ENCODE peak calls at places on chromosome 14, in four cellular contexts. L is GM12878, H is HepG2, C is SK-N-SH. R is an unnamed sample.

GRCh38 chr14:92247937-92248336 is 75.0 kb upstream of the SLC24A4 start:
- DNase-seq in L (no peak), H (no peak), C (no peak), R (no peak)

GRCh38 chr14:78705989-78706388 is 535.8 kb downstream of the NRXN3 start:
- DNase-seq in L (no peak), H (no peak), C (no peak), R (no peak)

GRCh38 chr14:67241416-67242362 is at the start of gene PALS1:
- DNase-seq in L (peak; percentile 19), H (peak; percentile 62), C (peak; percentile 87), R (peak; percentile 77)

GRCh38 chr14:73741876-73742519 is 27.8 kb upstream of the PNMA1 start:
- DNase-seq in L (no peak), H (no peak), C (peak; percentile 44), R (no peak)

GRCh38 chr14:20492486-20492885 is 12.9 kb upstream of the RNASE10 start:
- DNase-seq in L (no peak), H (no peak), C (no peak), R (no peak)

GRCh38 chr14:24465369-24465768 is 22.8 kb upstream of the SDR39U1 start:
- DNase-seq in L (no peak), H (no peak), C (no peak), R (no peak)

GRCh38 chr14:104229621-104230041 is 91.2 kb downstream of the KIF26A start:
- DNase-seq in L (no peak), H (no peak), C (no peak), R (no peak)

GRCh38 chr14:70018713-70019201 is 139.5 kb downstream of the SMOC1 start:
- DNase-seq in L (no peak), H (no peak), C (no peak), R (no peak)

GRCh38 chr14:106846218-106846617 is 1319.8 kb downstream of the TMEM121 start:
- DNase-seq in L (no peak), H (no peak), C (no peak), R (no peak)

GRCh38 chr14:69712637-69713088 is 54.3 kb upstream of the SRSF5 start:
- DNase-seq in L (no peak), H (no peak), C (no peak), R (no peak)

GRCh38 chr14:36054353-36055051 is 122.0 kb downstream of the PTCSC3 start:
- DNase-seq in L (no peak), H (no peak), C (no peak), R (no peak)

GRCh38 chr14:100529561-100530031 is 57.6 kb downstream of the BEGAIN start:
- DNase-seq in L (no peak), H (no peak), C (no peak), R (no peak)

GRCh38 chr14:87630808-87631207 is 362.2 kb downstream of the GALC start:
- DNase-seq in L (no peak), H (no peak), C (no peak), R (no peak)

GRCh38 chr14:100891501-100892445 is 11.7 kb downstream of the RTL1 start:
- DNase-seq in L (no peak), H (no peak), C (no peak), R (no peak)

GRCh38 chr14:33567736-33568124 is 383.1 kb downstream of the EGLN3 start:
- DNase-seq in L (no peak), H (no peak), C (no peak), R (no peak)

GRCh38 chr14:78127233-78127632 is 42.9 kb upstream of the NRXN3 start:
- DNase-seq in L (no peak), H (no peak), C (no peak), R (no peak)

GRCh38 chr14:76463105-76463504 is 87.2 kb downstream of the ESRRB start:
- DNase-seq in L (no peak), H (no peak), C (no peak), R (no peak)

GRCh38 chr14:33596211-33597080 is 354.4 kb downstream of the EGLN3 start:
- DNase-seq in L (no peak), H (no peak), C (peak; percentile 53), R (no peak)

GRCh38 chr14:29518335-29518734 is 409.3 kb downstream of the PRKD1 start:
- DNase-seq in L (no peak), H (no peak), C (no peak), R (no peak)

GRCh38 chr14:75495399-75495798 is 26.9 kb upstream of the BATF start:
- DNase-seq in L (no peak), H (no peak), C (no peak), R (no peak)

GRCh38 chr14:58712357-58712756 is 74.6 kb downstream of the DACT1 start:
- DNase-seq in L (no peak), H (no peak), C (peak; percentile 27), R (no peak)

GRCh38 chr14:51248041-51248987 is 8.3 kb downstream of the TMX1 start:
- DNase-seq in L (peak; percentile 40), H (no peak), C (no peak), R (no peak)

GRCh38 chr14:64680013-64680674 is 24.1 kb upstream of the PLEKHG3 start:
- DNase-seq in L (no peak), H (no peak), C (no peak), R (peak; percentile 32)

GRCh38 chr14:103737432-103738045 is 21.9 kb downstream of the ZFYVE21 start:
- DNase-seq in L (no peak), H (peak; percentile 12), C (no peak), R (no peak)

GRCh38 chr14:89022274-89022673 is 197.8 kb downstream of the TTC8 start:
- DNase-seq in L (no peak), H (no peak), C (no peak), R (no peak)

GRCh38 chr14:99729991-99730875 is 46.1 kb downstream of the CYP46A1 start:
- DNase-seq in L (no peak), H (peak; percentile 93), C (peak; percentile 97), R (peak; percentile 65)

GRCh38 chr14:34649344-34649743 is 19.4 kb upstream of the SNX6 start:
- DNase-seq in L (no peak), H (no peak), C (no peak), R (no peak)

GRCh38 chr14:36057452-36058142 is 118.9 kb downstream of the PTCSC3 start:
- DNase-seq in L (no peak), H (no peak), C (no peak), R (no peak)

GRCh38 chr14:21382886-21383847 is 652 bp downstream of the SUPT16H start:
- DNase-seq in L (no peak), H (peak; percentile 43), C (peak; percentile 48), R (peak; percentile 44)

GRCh38 chr14:104687601-104688504 is 1.6 kb upstream of the INF2 start:
- DNase-seq in L (no peak), H (peak; percentile 84), C (no peak), R (peak; percentile 97)

GRCh38 chr14:77040059-77040308 is 11.5 kb upstream of the IRF2BPL start:
- DNase-seq in L (no peak), H (no peak), C (peak; percentile 86), R (no peak)

GRCh38 chr14:42110167-42110566 is 503.5 kb downstream of the LRFN5 start:
- DNase-seq in L (no peak), H (peak; percentile 27), C (peak; percentile 1), R (peak; percentile 5)

GRCh38 chr14:78135450-78135891 is 34.7 kb upstream of the NRXN3 start:
- DNase-seq in L (no peak), H (no peak), C (no peak), R (peak; percentile 85)

GRCh38 chr14:65107200-65107599 is 4.9 kb upstream of the MAX start:
- DNase-seq in L (no peak), H (no peak), C (no peak), R (no peak)

GRCh38 chr14:33657478-33657877 is 293.4 kb downstream of the EGLN3 start:
- DNase-seq in L (no peak), H (no peak), C (no peak), R (no peak)

GRCh38 chr14:60175255-60175902 is 10.2 kb upstream of the DHRS7 start:
- DNase-seq in L (no peak), H (no peak), C (no peak), R (no peak)

GRCh38 chr14:105398726-105399440 is 545 bp downstream of the TEX22 start:
- DNase-seq in L (no peak), H (peak; percentile 50), C (peak; percentile 90), R (no peak)

GRCh38 chr14:72518809-72519377 is 375.0 kb downstream of the DPF3 start:
- DNase-seq in L (peak; percentile 77), H (no peak), C (no peak), R (no peak)
- TF ChIP-seq PBX3 in L (no peak), H (no peak), C (no peak), R (no peak)

GRCh38 chr14:71094722-71095121 is 187.5 kb downstream of the PCNX1 start:
- DNase-seq in L (no peak), H (no peak), C (no peak), R (no peak)

GRCh38 chr14:71096947-71097346 is 189.7 kb downstream of the PCNX1 start:
- DNase-seq in L (no peak), H (no peak), C (no peak), R (no peak)
- TF ChIP-seq PBX3 in L (no peak), H (no peak), C (no peak), R (no peak)

DNA sequence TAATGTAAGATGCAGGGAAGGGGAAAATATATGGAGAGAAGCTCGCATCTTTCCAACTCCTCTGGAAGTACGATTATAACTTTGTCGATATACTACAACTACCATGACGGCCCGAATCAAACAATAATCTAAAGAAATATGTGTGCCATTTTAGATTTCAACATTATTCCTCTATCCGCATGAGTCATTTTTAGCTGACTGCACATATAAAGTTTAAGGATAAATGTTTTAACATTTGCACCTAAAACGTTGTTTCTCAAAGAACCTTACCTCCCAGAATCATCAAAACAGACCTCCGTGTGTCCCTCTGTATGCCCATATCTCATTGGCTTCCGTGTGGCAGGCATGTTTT is 482 bp downstream of the WDHD1 start:
- DNase-seq in L (no peak), H (no peak), C (no peak), R (no peak)
- TF ChIP-seq PBX3 in L (no peak), H (no peak), C (no peak), R (no peak)

GRCh38 chr14:22664261-22664660 is 20.1 kb upstream of the OR6J1 start:
- DNase-seq in L (no peak), H (peak; percentile 58), C (no peak), R (peak; percentile 57)
- TF ChIP-seq PBX3 in L (no peak), H (no peak), C (no peak), R (no peak)

R was measured in A549.